ENCODE peak calls at places on chromosomes 4 and X, in nine cellular contexts. One of them, this sample, is unnamed.

GRCh38 chr4:38860788-38861424 is 4.3 kb upstream of the TLR6 start:
- DNase-seq in amygdala: no peak
- DNase-seq in stimulated activated CD8-positive, alpha-beta memory T cell treated with anti-CD3 and anti-CD28 coated beads, Interleukin-4, amount 100 ng/mL, for 1 hour: no peak
- DNase-seq in stimulated activated CD4-positive, alpha-beta T cell treated with anti-CD3 and anti-CD28 coated beads, Interleukin-15, amount 100 ng/mL, for 1 hour: peak
- DNase-seq in caudate nucleus: peak
- DNase-seq in COR-L47: peak
- DNase-seq in omental fat pad: no peak
- DNase-seq in tibial artery: no peak
- DNase-seq in GM04504: no peak
- DNase-seq in this sample: no peak

GRCh38 chrX:16589211-16589610 is 60.7 kb upstream of the S100G start:
- DNase-seq in COR-L47: no peak
- DNase-seq in omental fat pad: no peak
- DNase-seq in stimulated activated CD8-positive, alpha-beta memory T cell treated with anti-CD3 and anti-CD28 coated beads, Interleukin-4, amount 100 ng/mL, for 1 hour: no peak
- DNase-seq in amygdala: no peak
- DNase-seq in caudate nucleus: no peak
- DNase-seq in GM04504: peak
- DNase-seq in stimulated activated CD4-positive, alpha-beta T cell treated with anti-CD3 and anti-CD28 coated beads, Interleukin-15, amount 100 ng/mL, for 1 hour: no peak
- DNase-seq in tibial artery: no peak
- DNase-seq in this sample: no peak

GRCh38 chr4:2940267-2941137 is 22.7 kb downstream of the NOP14 start:
- DNase-seq in tibial artery: peak
- DNase-seq in COR-L47: no peak
- DNase-seq in GM04504: no peak
- DNase-seq in omental fat pad: no peak
- DNase-seq in stimulated activated CD4-positive, alpha-beta T cell treated with anti-CD3 and anti-CD28 coated beads, Interleukin-15, amount 100 ng/mL, for 1 hour: no peak
- DNase-seq in caudate nucleus: no peak
- DNase-seq in amygdala: no peak
- DNase-seq in stimulated activated CD8-positive, alpha-beta memory T cell treated with anti-CD3 and anti-CD28 coated beads, Interleukin-4, amount 100 ng/mL, for 1 hour: no peak
- DNase-seq in this sample: no peak

GRCh38 chr4:4333265-4333706 is 43.2 kb downstream of the ZBTB49 start:
- DNase-seq in stimulated activated CD8-positive, alpha-beta memory T cell treated with anti-CD3 and anti-CD28 coated beads, Interleukin-4, amount 100 ng/mL, for 1 hour: no peak
- DNase-seq in tibial artery: no peak
- DNase-seq in caudate nucleus: no peak
- DNase-seq in GM04504: peak
- DNase-seq in COR-L47: no peak
- DNase-seq in stimulated activated CD4-positive, alpha-beta T cell treated with anti-CD3 and anti-CD28 coated beads, Interleukin-15, amount 100 ng/mL, for 1 hour: no peak
- DNase-seq in omental fat pad: no peak
- DNase-seq in amygdala: no peak
- DNase-seq in this sample: peak

GRCh38 chr4:9765091-9765490 is 16.3 kb upstream of the DRD5 start:
- DNase-seq in caudate nucleus: peak
- DNase-seq in tibial artery: no peak
- DNase-seq in COR-L47: no peak
- DNase-seq in amygdala: no peak
- DNase-seq in stimulated activated CD8-positive, alpha-beta memory T cell treated with anti-CD3 and anti-CD28 coated beads, Interleukin-4, amount 100 ng/mL, for 1 hour: no peak
- DNase-seq in GM04504: no peak
- DNase-seq in omental fat pad: no peak
- DNase-seq in stimulated activated CD4-positive, alpha-beta T cell treated with anti-CD3 and anti-CD28 coated beads, Interleukin-15, amount 100 ng/mL, for 1 hour: no peak
- DNase-seq in this sample: no peak

GRCh38 chrX:14039344-14039743 is 9.7 kb upstream of the GEMIN8 start:
- DNase-seq in GM04504: no peak
- DNase-seq in stimulated activated CD4-positive, alpha-beta T cell treated with anti-CD3 and anti-CD28 coated beads, Interleukin-15, amount 100 ng/mL, for 1 hour: peak
- DNase-seq in tibial artery: no peak
- DNase-seq in omental fat pad: no peak
- DNase-seq in caudate nucleus: peak
- DNase-seq in COR-L47: no peak
- DNase-seq in stimulated activated CD8-positive, alpha-beta memory T cell treated with anti-CD3 and anti-CD28 coated beads, Interleukin-4, amount 100 ng/mL, for 1 hour: peak
- DNase-seq in amygdala: peak
- DNase-seq in this sample: no peak

GRCh38 chr4:80073362-80074008 is 456 bp upstream of the ANTXR2 start:
- DNase-seq in omental fat pad: no peak
- DNase-seq in tibial artery: no peak
- DNase-seq in GM04504: no peak
- DNase-seq in COR-L47: no peak
- DNase-seq in stimulated activated CD4-positive, alpha-beta T cell treated with anti-CD3 and anti-CD28 coated beads, Interleukin-15, amount 100 ng/mL, for 1 hour: no peak
- DNase-seq in amygdala: no peak
- DNase-seq in stimulated activated CD8-positive, alpha-beta memory T cell treated with anti-CD3 and anti-CD28 coated beads, Interleukin-4, amount 100 ng/mL, for 1 hour: no peak
- DNase-seq in caudate nucleus: no peak
- DNase-seq in this sample: no peak

GRCh38 chr4:156298230-156298629 is 344.6 kb upstream of the CTSO start:
- DNase-seq in caudate nucleus: no peak
- DNase-seq in stimulated activated CD8-positive, alpha-beta memory T cell treated with anti-CD3 and anti-CD28 coated beads, Interleukin-4, amount 100 ng/mL, for 1 hour: no peak
- DNase-seq in tibial artery: no peak
- DNase-seq in GM04504: peak
- DNase-seq in stimulated activated CD4-positive, alpha-beta T cell treated with anti-CD3 and anti-CD28 coated beads, Interleukin-15, amount 100 ng/mL, for 1 hour: no peak
- DNase-seq in omental fat pad: no peak
- DNase-seq in amygdala: no peak
- DNase-seq in COR-L47: peak
- DNase-seq in this sample: peak

GRCh38 chrX:70079870-70080269 is 17.6 kb downstream of the OTUD6A start:
- DNase-seq in stimulated activated CD4-positive, alpha-beta T cell treated with anti-CD3 and anti-CD28 coated beads, Interleukin-15, amount 100 ng/mL, for 1 hour: no peak
- DNase-seq in tibial artery: no peak
- DNase-seq in stimulated activated CD8-positive, alpha-beta memory T cell treated with anti-CD3 and anti-CD28 coated beads, Interleukin-4, amount 100 ng/mL, for 1 hour: no peak
- DNase-seq in GM04504: no peak
- DNase-seq in amygdala: no peak
- DNase-seq in COR-L47: no peak
- DNase-seq in caudate nucleus: no peak
- DNase-seq in omental fat pad: no peak
- DNase-seq in this sample: no peak

GRCh38 chrX:17553451-17553850 is 178.5 kb downstream of the NHS start:
- DNase-seq in amygdala: no peak
- DNase-seq in COR-L47: no peak
- DNase-seq in tibial artery: peak
- DNase-seq in GM04504: no peak
- DNase-seq in omental fat pad: no peak
- DNase-seq in stimulated activated CD8-positive, alpha-beta memory T cell treated with anti-CD3 and anti-CD28 coated beads, Interleukin-4, amount 100 ng/mL, for 1 hour: no peak
- DNase-seq in caudate nucleus: no peak
- DNase-seq in stimulated activated CD4-positive, alpha-beta T cell treated with anti-CD3 and anti-CD28 coated beads, Interleukin-15, amount 100 ng/mL, for 1 hour: no peak
- DNase-seq in this sample: peak

GRCh38 chr4:121428721-121429120 is 47.9 kb upstream of the QRFPR start:
- DNase-seq in COR-L47: no peak
- DNase-seq in caudate nucleus: no peak
- DNase-seq in stimulated activated CD4-positive, alpha-beta T cell treated with anti-CD3 and anti-CD28 coated beads, Interleukin-15, amount 100 ng/mL, for 1 hour: no peak
- DNase-seq in stimulated activated CD8-positive, alpha-beta memory T cell treated with anti-CD3 and anti-CD28 coated beads, Interleukin-4, amount 100 ng/mL, for 1 hour: no peak
- DNase-seq in omental fat pad: no peak
- DNase-seq in amygdala: no peak
- DNase-seq in tibial artery: no peak
- DNase-seq in GM04504: no peak
- DNase-seq in this sample: no peak

GRCh38 chr4:75821966-75822365 is 80.3 kb downstream of the PPEF2 start:
- DNase-seq in stimulated activated CD8-positive, alpha-beta memory T cell treated with anti-CD3 and anti-CD28 coated beads, Interleukin-4, amount 100 ng/mL, for 1 hour: no peak
- DNase-seq in amygdala: no peak
- DNase-seq in caudate nucleus: no peak
- DNase-seq in GM04504: no peak
- DNase-seq in stimulated activated CD4-positive, alpha-beta T cell treated with anti-CD3 and anti-CD28 coated beads, Interleukin-15, amount 100 ng/mL, for 1 hour: no peak
- DNase-seq in tibial artery: no peak
- DNase-seq in omental fat pad: no peak
- DNase-seq in COR-L47: no peak
- DNase-seq in this sample: peak

GRCh38 chr4:48071171-48071570 is 54.6 kb downstream of the NIPAL1 start:
- DNase-seq in caudate nucleus: no peak
- DNase-seq in stimulated activated CD8-positive, alpha-beta memory T cell treated with anti-CD3 and anti-CD28 coated beads, Interleukin-4, amount 100 ng/mL, for 1 hour: no peak
- DNase-seq in GM04504: no peak
- DNase-seq in omental fat pad: no peak
- DNase-seq in tibial artery: no peak
- DNase-seq in COR-L47: no peak
- DNase-seq in stimulated activated CD4-positive, alpha-beta T cell treated with anti-CD3 and anti-CD28 coated beads, Interleukin-15, amount 100 ng/mL, for 1 hour: no peak
- DNase-seq in amygdala: no peak
- DNase-seq in this sample: no peak

GRCh38 chr4:153684182-153685073 is at the start of gene TLR2:
- DNase-seq in caudate nucleus: peak
- DNase-seq in COR-L47: no peak
- DNase-seq in amygdala: no peak
- DNase-seq in tibial artery: peak
- DNase-seq in stimulated activated CD4-positive, alpha-beta T cell treated with anti-CD3 and anti-CD28 coated beads, Interleukin-15, amount 100 ng/mL, for 1 hour: peak
- DNase-seq in stimulated activated CD8-positive, alpha-beta memory T cell treated with anti-CD3 and anti-CD28 coated beads, Interleukin-4, amount 100 ng/mL, for 1 hour: no peak
- DNase-seq in GM04504: no peak
- DNase-seq in omental fat pad: peak
- DNase-seq in this sample: no peak

GRCh38 chr4:48127882-48128394 is 6.1 kb downstream of the TXK start:
- DNase-seq in caudate nucleus: peak
- DNase-seq in amygdala: no peak
- DNase-seq in tibial artery: peak
- DNase-seq in omental fat pad: no peak
- DNase-seq in COR-L47: peak
- DNase-seq in stimulated activated CD4-positive, alpha-beta T cell treated with anti-CD3 and anti-CD28 coated beads, Interleukin-15, amount 100 ng/mL, for 1 hour: peak
- DNase-seq in GM04504: peak
- DNase-seq in stimulated activated CD8-positive, alpha-beta memory T cell treated with anti-CD3 and anti-CD28 coated beads, Interleukin-4, amount 100 ng/mL, for 1 hour: no peak
- DNase-seq in this sample: peak

GRCh38 chr4:144666539-144667175 is 20.7 kb downstream of the HHIP start:
- DNase-seq in tibial artery: no peak
- DNase-seq in omental fat pad: no peak
- DNase-seq in stimulated activated CD4-positive, alpha-beta T cell treated with anti-CD3 and anti-CD28 coated beads, Interleukin-15, amount 100 ng/mL, for 1 hour: no peak
- DNase-seq in COR-L47: no peak
- DNase-seq in caudate nucleus: no peak
- DNase-seq in GM04504: peak
- DNase-seq in amygdala: no peak
- DNase-seq in stimulated activated CD8-positive, alpha-beta memory T cell treated with anti-CD3 and anti-CD28 coated beads, Interleukin-4, amount 100 ng/mL, for 1 hour: no peak
- DNase-seq in this sample: peak

GRCh38 chr4:89482248-89482647 is 174.6 kb upstream of the GPRIN3 start:
- DNase-seq in amygdala: no peak
- DNase-seq in omental fat pad: no peak
- DNase-seq in tibial artery: no peak
- DNase-seq in GM04504: no peak
- DNase-seq in stimulated activated CD8-positive, alpha-beta memory T cell treated with anti-CD3 and anti-CD28 coated beads, Interleukin-4, amount 100 ng/mL, for 1 hour: no peak
- DNase-seq in stimulated activated CD4-positive, alpha-beta T cell treated with anti-CD3 and anti-CD28 coated beads, Interleukin-15, amount 100 ng/mL, for 1 hour: no peak
- DNase-seq in COR-L47: peak
- DNase-seq in caudate nucleus: no peak
- DNase-seq in this sample: no peak

GRCh38 chr4:4423706-4424498 is 37.0 kb downstream of the NSG1 start:
- DNase-seq in caudate nucleus: no peak
- DNase-seq in amygdala: no peak
- DNase-seq in stimulated activated CD4-positive, alpha-beta T cell treated with anti-CD3 and anti-CD28 coated beads, Interleukin-15, amount 100 ng/mL, for 1 hour: no peak
- DNase-seq in GM04504: no peak
- DNase-seq in stimulated activated CD8-positive, alpha-beta memory T cell treated with anti-CD3 and anti-CD28 coated beads, Interleukin-4, amount 100 ng/mL, for 1 hour: no peak
- DNase-seq in tibial artery: no peak
- DNase-seq in omental fat pad: no peak
- DNase-seq in COR-L47: no peak
- DNase-seq in this sample: no peak

GRCh38 chr4:109966891-109967481 is 54.3 kb downstream of the EGF start:
- DNase-seq in omental fat pad: no peak
- DNase-seq in GM04504: no peak
- DNase-seq in caudate nucleus: no peak
- DNase-seq in tibial artery: no peak
- DNase-seq in COR-L47: no peak
- DNase-seq in stimulated activated CD8-positive, alpha-beta memory T cell treated with anti-CD3 and anti-CD28 coated beads, Interleukin-4, amount 100 ng/mL, for 1 hour: no peak
- DNase-seq in amygdala: no peak
- DNase-seq in stimulated activated CD4-positive, alpha-beta T cell treated with anti-CD3 and anti-CD28 coated beads, Interleukin-15, amount 100 ng/mL, for 1 hour: no peak
- DNase-seq in this sample: no peak

GRCh38 chr4:17155486-17155885 is 257.0 kb upstream of the LDB2 start:
- DNase-seq in GM04504: no peak
- DNase-seq in stimulated activated CD4-positive, alpha-beta T cell treated with anti-CD3 and anti-CD28 coated beads, Interleukin-15, amount 100 ng/mL, for 1 hour: no peak
- DNase-seq in omental fat pad: no peak
- DNase-seq in amygdala: no peak
- DNase-seq in caudate nucleus: no peak
- DNase-seq in stimulated activated CD8-positive, alpha-beta memory T cell treated with anti-CD3 and anti-CD28 coated beads, Interleukin-4, amount 100 ng/mL, for 1 hour: no peak
- DNase-seq in COR-L47: no peak
- DNase-seq in tibial artery: no peak
- DNase-seq in this sample: no peak

GRCh38 chr4:75841641-75842520 is 60.4 kb downstream of the PPEF2 start:
- DNase-seq in amygdala: no peak
- DNase-seq in omental fat pad: no peak
- DNase-seq in tibial artery: no peak
- DNase-seq in stimulated activated CD8-positive, alpha-beta memory T cell treated with anti-CD3 and anti-CD28 coated beads, Interleukin-4, amount 100 ng/mL, for 1 hour: no peak
- DNase-seq in COR-L47: no peak
- DNase-seq in caudate nucleus: no peak
- DNase-seq in stimulated activated CD4-positive, alpha-beta T cell treated with anti-CD3 and anti-CD28 coated beads, Interleukin-15, amount 100 ng/mL, for 1 hour: no peak
- DNase-seq in GM04504: no peak
- DNase-seq in this sample: no peak

GRCh38 chrX:86148024-86148511 is at the start of gene DACH2:
- DNase-seq in stimulated activated CD4-positive, alpha-beta T cell treated with anti-CD3 and anti-CD28 coated beads, Interleukin-15, amount 100 ng/mL, for 1 hour: no peak
- DNase-seq in stimulated activated CD8-positive, alpha-beta memory T cell treated with anti-CD3 and anti-CD28 coated beads, Interleukin-4, amount 100 ng/mL, for 1 hour: no peak
- DNase-seq in amygdala: peak
- DNase-seq in tibial artery: peak
- DNase-seq in COR-L47: peak
- DNase-seq in omental fat pad: peak
- DNase-seq in caudate nucleus: peak
- DNase-seq in GM04504: no peak
- DNase-seq in this sample: no peak

GRCh38 chr4:82569727-82570126 is 7.9 kb upstream of the TMEM150C start:
- DNase-seq in omental fat pad: no peak
- DNase-seq in COR-L47: no peak
- DNase-seq in tibial artery: no peak
- DNase-seq in stimulated activated CD8-positive, alpha-beta memory T cell treated with anti-CD3 and anti-CD28 coated beads, Interleukin-4, amount 100 ng/mL, for 1 hour: no peak
- DNase-seq in amygdala: no peak
- DNase-seq in GM04504: no peak
- DNase-seq in caudate nucleus: no peak
- DNase-seq in stimulated activated CD4-positive, alpha-beta T cell treated with anti-CD3 and anti-CD28 coated beads, Interleukin-15, amount 100 ng/mL, for 1 hour: no peak
- DNase-seq in this sample: no peak

GRCh38 chr4:95516528-95517011 is 32.2 kb downstream of the UNC5C start:
- DNase-seq in COR-L47: no peak
- DNase-seq in GM04504: no peak
- DNase-seq in amygdala: no peak
- DNase-seq in stimulated activated CD4-positive, alpha-beta T cell treated with anti-CD3 and anti-CD28 coated beads, Interleukin-15, amount 100 ng/mL, for 1 hour: no peak
- DNase-seq in tibial artery: no peak
- DNase-seq in omental fat pad: no peak
- DNase-seq in caudate nucleus: no peak
- DNase-seq in stimulated activated CD8-positive, alpha-beta memory T cell treated with anti-CD3 and anti-CD28 coated beads, Interleukin-4, amount 100 ng/mL, for 1 hour: no peak
- DNase-seq in this sample: no peak

GRCh38 chr4:183506389-183506735 is 1.5 kb downstream of the ING2 start:
- DNase-seq in tibial artery: no peak
- DNase-seq in COR-L47: no peak
- DNase-seq in stimulated activated CD8-positive, alpha-beta memory T cell treated with anti-CD3 and anti-CD28 coated beads, Interleukin-4, amount 100 ng/mL, for 1 hour: no peak
- DNase-seq in caudate nucleus: no peak
- DNase-seq in GM04504: no peak
- DNase-seq in stimulated activated CD4-positive, alpha-beta T cell treated with anti-CD3 and anti-CD28 coated beads, Interleukin-15, amount 100 ng/mL, for 1 hour: no peak
- DNase-seq in amygdala: no peak
- DNase-seq in omental fat pad: no peak
- DNase-seq in this sample: no peak

GRCh38 chr4:77927991-77928925 is 65.6 kb downstream of the MRPL1 start:
- DNase-seq in omental fat pad: no peak
- DNase-seq in stimulated activated CD4-positive, alpha-beta T cell treated with anti-CD3 and anti-CD28 coated beads, Interleukin-15, amount 100 ng/mL, for 1 hour: no peak
- DNase-seq in caudate nucleus: no peak
- DNase-seq in stimulated activated CD8-positive, alpha-beta memory T cell treated with anti-CD3 and anti-CD28 coated beads, Interleukin-4, amount 100 ng/mL, for 1 hour: no peak
- DNase-seq in GM04504: no peak
- DNase-seq in tibial artery: no peak
- DNase-seq in COR-L47: peak
- DNase-seq in amygdala: no peak
- DNase-seq in this sample: no peak

GRCh38 chr4:60805500-60806313 is 394.4 kb upstream of the ADGRL3 start:
- DNase-seq in COR-L47: peak
- DNase-seq in stimulated activated CD4-positive, alpha-beta T cell treated with anti-CD3 and anti-CD28 coated beads, Interleukin-15, amount 100 ng/mL, for 1 hour: no peak
- DNase-seq in GM04504: no peak
- DNase-seq in tibial artery: no peak
- DNase-seq in omental fat pad: no peak
- DNase-seq in amygdala: peak
- DNase-seq in stimulated activated CD8-positive, alpha-beta memory T cell treated with anti-CD3 and anti-CD28 coated beads, Interleukin-4, amount 100 ng/mL, for 1 hour: no peak
- DNase-seq in caudate nucleus: no peak
- DNase-seq in this sample: no peak

GRCh38 chrX:41559662-41560061 is 112.5 kb downstream of the NYX start:
- DNase-seq in omental fat pad: no peak
- DNase-seq in stimulated activated CD4-positive, alpha-beta T cell treated with anti-CD3 and anti-CD28 coated beads, Interleukin-15, amount 100 ng/mL, for 1 hour: no peak
- DNase-seq in COR-L47: no peak
- DNase-seq in amygdala: no peak
- DNase-seq in tibial artery: no peak
- DNase-seq in GM04504: peak
- DNase-seq in stimulated activated CD8-positive, alpha-beta memory T cell treated with anti-CD3 and anti-CD28 coated beads, Interleukin-4, amount 100 ng/mL, for 1 hour: no peak
- DNase-seq in caudate nucleus: no peak
- DNase-seq in this sample: peak

GRCh38 chr4:123819362-123820035 is 422.9 kb downstream of the SPRY1 start:
- DNase-seq in tibial artery: no peak
- DNase-seq in stimulated activated CD4-positive, alpha-beta T cell treated with anti-CD3 and anti-CD28 coated beads, Interleukin-15, amount 100 ng/mL, for 1 hour: no peak
- DNase-seq in GM04504: no peak
- DNase-seq in amygdala: no peak
- DNase-seq in omental fat pad: no peak
- DNase-seq in caudate nucleus: no peak
- DNase-seq in COR-L47: no peak
- DNase-seq in stimulated activated CD8-positive, alpha-beta memory T cell treated with anti-CD3 and anti-CD28 coated beads, Interleukin-4, amount 100 ng/mL, for 1 hour: no peak
- DNase-seq in this sample: no peak

GRCh38 chrX:7205037-7205577 is 57.2 kb upstream of the PUDP start:
- DNase-seq in tibial artery: no peak
- DNase-seq in stimulated activated CD8-positive, alpha-beta memory T cell treated with anti-CD3 and anti-CD28 coated beads, Interleukin-4, amount 100 ng/mL, for 1 hour: no peak
- DNase-seq in caudate nucleus: no peak
- DNase-seq in amygdala: no peak
- DNase-seq in COR-L47: no peak
- DNase-seq in stimulated activated CD4-positive, alpha-beta T cell treated with anti-CD3 and anti-CD28 coated beads, Interleukin-15, amount 100 ng/mL, for 1 hour: no peak
- DNase-seq in omental fat pad: no peak
- DNase-seq in GM04504: no peak
- DNase-seq in this sample: no peak

GRCh38 chrX:139112432-139112831 is 400.9 kb upstream of the FGF13 start:
- DNase-seq in stimulated activated CD4-positive, alpha-beta T cell treated with anti-CD3 and anti-CD28 coated beads, Interleukin-15, amount 100 ng/mL, for 1 hour: no peak
- DNase-seq in tibial artery: no peak
- DNase-seq in amygdala: no peak
- DNase-seq in caudate nucleus: no peak
- DNase-seq in stimulated activated CD8-positive, alpha-beta memory T cell treated with anti-CD3 and anti-CD28 coated beads, Interleukin-4, amount 100 ng/mL, for 1 hour: no peak
- DNase-seq in COR-L47: no peak
- DNase-seq in GM04504: peak
- DNase-seq in omental fat pad: no peak
- DNase-seq in this sample: peak